ENCODE peak calls at places on chromosomes 6 and 20, in four cellular contexts. G is ELF-1, R is SK-N-SH, A is RPMI8226. C is an unnamed sample.

GRCh38 chr6:50994026-50994720 is 175.5 kb downstream of the TFAP2B start:
- DNase-seq in G (no peak), R (no peak), A (no peak), C (no peak)

GRCh38 chr6:75830959-75831885 is 82.2 kb downstream of the MYO6 start:
- DNase-seq in G (no peak), R (no peak), A (no peak), C (no peak)

GRCh38 chr6:169724554-169725269 is 412 bp upstream of the PHF10 start:
- DNase-seq in G (peak), R (peak), A (peak), C (peak)

GRCh38 chr6:123962508-123962907 is 158.8 kb downstream of the NKAIN2 start:
- DNase-seq in G (no peak), R (no peak), A (peak), C (no peak)

GRCh38 chr6:35092362-35093117 is 48.6 kb downstream of the TCP11 start:
- DNase-seq in G (no peak), R (peak), A (no peak), C (no peak)

GRCh38 chr6:74073429-74073828 is 377.4 kb downstream of the CD109 start:
- DNase-seq in G (no peak), R (no peak), A (no peak), C (no peak)

GRCh38 chr20:10802201-10802600 is 128.4 kb upstream of the JAG1 start:
- DNase-seq in G (no peak), R (no peak), A (no peak), C (no peak)

GRCh38 chr20:39960522-39961420 is 728.3 kb downstream of the MAFB start:
- DNase-seq in G (peak), R (peak), A (no peak), C (no peak)

GRCh38 chr6:157667211-157668033 is 155.6 kb upstream of the SNX9 start:
- DNase-seq in G (peak), R (peak), A (peak), C (peak)

GRCh38 chr6:163804991-163805390 is 390.5 kb downstream of the QKI start:
- DNase-seq in G (no peak), R (no peak), A (no peak), C (no peak)

GRCh38 chr6:6969761-6970223 is 138.0 kb upstream of the RREB1 start:
- DNase-seq in G (peak), R (no peak), A (no peak), C (no peak)

C was measured in Karpas-422.